ENCODE peak calls at places on chromosomes 7 and 10, in seven cellular contexts. S, M, H, D, G, C and O are unnamed samples. For H3K4me1 and H3K27me3, the result is how much of the 10 kb centered on the place peaks cover.

GRCh38 chr10:86690231-86690630 is 21.9 kb downstream of the LDB3 start:
- DNase-seq in S (peak), M (no peak), H (no peak), D (no peak), G (no peak), C (no peak), O (no peak)

GRCh38 chr7:17545348-17545747 is 246.9 kb downstream of the AHR start:
- DNase-seq in S (no peak), M (no peak), H (no peak), D (no peak), G (no peak), C (no peak), O (no peak)

GRCh38 chr7:46880508-46881196 is 701.3 kb downstream of the TNS3 start:
- DNase-seq in S (no peak), M (no peak), H (no peak), D (no peak), G (no peak), C (no peak), O (no peak)

GRCh38 chr7:54991341-54991740 is 27.5 kb upstream of the EGFR start:
- DNase-seq in S (no peak), M (no peak), H (no peak), D (no peak), G (no peak), C (no peak), O (no peak)

GRCh38 chr10:12484945-12485805 is 135.8 kb downstream of the CAMK1D start:
- DNase-seq in S (peak), M (peak), H (no peak), D (peak), G (peak), C (no peak), O (no peak)

GRCh38 chr10:131266936-131267813 is 44.3 kb downstream of the TCERG1L start:
- DNase-seq in S (no peak), M (no peak), H (no peak), D (no peak), G (no peak), C (no peak), O (no peak)

GRCh38 chr10:128268015-128268722 is 141.9 kb upstream of the MKI67 start:
- DNase-seq in S (peak), M (no peak), H (no peak), D (no peak), G (no peak), C (peak), O (no peak)

GRCh38 chr10:74047304-74047703 is 49.4 kb downstream of the VCL start:
- DNase-seq in S (no peak), M (no peak), H (no peak), D (no peak), G (no peak), C (no peak), O (no peak)

GRCh38 chr7:72030994-72031667 is 381.0 kb downstream of the CALN1 start:
- DNase-seq in S (no peak), M (no peak), H (no peak), D (no peak), G (no peak), C (no peak), O (no peak)

GRCh38 chr7:38681882-38682281 is 50.7 kb upstream of the AMPH start:
- DNase-seq in S (no peak), M (no peak), H (no peak), D (no peak), G (no peak), C (no peak), O (no peak)

GRCh38 chr10:74047871-74048270 is 50.0 kb downstream of the VCL start:
- DNase-seq in S (no peak), M (no peak), H (no peak), D (no peak), G (no peak), C (no peak), O (no peak)

GRCh38 chr7:6648815-6649104 is 11.6 kb downstream of the ZNF316 start:
- DNase-seq in S (no peak), M (no peak), H (no peak), D (no peak), G (no peak), C (no peak), O (no peak)

GRCh38 chr7:130273863-130274262 is 7.2 kb downstream of the CPA2 start:
- DNase-seq in S (no peak), M (peak), H (no peak), D (no peak), G (no peak), C (peak), O (no peak)

GRCh38 chr7:55130079-55130476 is 111.3 kb downstream of the EGFR start:
- DNase-seq in S (no peak), M (no peak), H (no peak), D (no peak), G (no peak), C (no peak), O (no peak)

GRCh38 chr7:12696001-12696400 is 8.6 kb downstream of the ARL4A start:
- DNase-seq in S (no peak), M (no peak), H (no peak), D (no peak), G (no peak), C (no peak), O (peak)

GRCh38 chr10:103382769-103383168 is 13.5 kb downstream of the ATP5MK start:
- DNase-seq in S (no peak), M (no peak), H (no peak), D (no peak), G (no peak), C (no peak), O (no peak)

GRCh38 chr10:22903694-22904093 is 24.2 kb upstream of the ARMC3 start:
- DNase-seq in S (no peak), M (no peak), H (no peak), D (no peak), G (no peak), C (no peak), O (no peak)

GRCh38 chr7:22433710-22434460 is 66.1 kb downstream of the STEAP1B start:
- DNase-seq in S (peak), M (peak), H (no peak), D (no peak), G (no peak), C (no peak), O (peak)

GRCh38 chr7:41696323-41696916 is 6.5 kb downstream of the INHBA start:
- DNase-seq in S (peak), M (peak), H (peak), D (peak), G (no peak), C (peak), O (peak)

GRCh38 chr10:61899663-61899996 is 1.9 kb upstream of the ARID5B start:
- DNase-seq in S (no peak), M (no peak), H (no peak), D (no peak), G (no peak), C (no peak), O (no peak)

GRCh38 chr10:689433-690226 is at the start of gene DIP2C:
- DNase-seq in S (peak), M (peak), H (peak), D (no peak), G (no peak), C (peak), O (no peak)
- H3K27ac ChIP-seq in S (peak), M (peak), H (peak), D (peak), G (no peak), C (peak), O (no peak)

GRCh38 chr7:81159402-81159801 is 240.6 kb upstream of the SEMA3C start:
- DNase-seq in S (no peak), M (no peak), H (no peak), D (no peak), G (no peak), C (no peak), O (no peak)

GRCh38 chr7:81158189-81158588 is 239.3 kb upstream of the SEMA3C start:
- DNase-seq in S (no peak), M (no peak), H (no peak), D (no peak), G (no peak), C (no peak), O (no peak)

GRCh38 chr7:81162234-81162633 is 243.4 kb upstream of the SEMA3C start:
- DNase-seq in S (no peak), M (no peak), H (no peak), D (no peak), G (no peak), C (no peak), O (no peak)

GRCh38 chr7:81162771-81163525 is 244.1 kb upstream of the SEMA3C start:
- DNase-seq in S (no peak), M (no peak), H (no peak), D (no peak), G (no peak), C (no peak), O (no peak)

DNA sequence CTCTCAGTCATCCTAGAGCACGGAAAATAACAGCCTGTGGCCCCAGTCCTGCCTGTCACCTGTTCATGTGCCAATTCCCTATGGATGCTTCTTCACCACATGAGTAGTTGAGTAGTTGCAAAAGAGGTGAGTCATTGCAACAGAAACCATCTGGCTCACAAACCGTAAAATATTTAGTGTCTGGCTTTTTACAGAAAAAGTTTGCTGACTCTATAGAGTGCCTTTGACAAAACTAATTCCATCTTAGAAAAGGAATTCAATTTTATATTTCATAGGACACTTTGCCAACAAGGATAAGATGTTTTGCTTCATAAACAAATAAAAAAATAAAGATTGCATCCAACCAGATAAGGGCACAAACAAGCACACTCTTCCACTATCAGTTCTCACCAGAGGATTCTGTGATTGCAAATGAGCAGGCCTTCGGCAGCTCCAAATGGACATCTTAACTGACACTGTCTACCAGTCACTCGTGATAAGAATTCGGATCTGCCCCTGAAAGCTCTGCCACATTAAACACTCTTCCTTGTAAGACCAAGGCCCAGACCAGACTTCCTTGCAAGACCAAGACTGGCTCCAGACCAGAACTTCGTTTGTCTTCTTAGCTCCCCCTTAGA is 242.7 kb upstream of the SEMA3C start:
- DNase-seq in S (no peak), M (no peak), H (no peak), D (no peak), G (no peak), C (peak), O (peak)
- H3K4me1 ChIP-seq in S (under half), M (under half), H (under half), D (under half), G (under half), C (under half), O (under half)

DNA sequence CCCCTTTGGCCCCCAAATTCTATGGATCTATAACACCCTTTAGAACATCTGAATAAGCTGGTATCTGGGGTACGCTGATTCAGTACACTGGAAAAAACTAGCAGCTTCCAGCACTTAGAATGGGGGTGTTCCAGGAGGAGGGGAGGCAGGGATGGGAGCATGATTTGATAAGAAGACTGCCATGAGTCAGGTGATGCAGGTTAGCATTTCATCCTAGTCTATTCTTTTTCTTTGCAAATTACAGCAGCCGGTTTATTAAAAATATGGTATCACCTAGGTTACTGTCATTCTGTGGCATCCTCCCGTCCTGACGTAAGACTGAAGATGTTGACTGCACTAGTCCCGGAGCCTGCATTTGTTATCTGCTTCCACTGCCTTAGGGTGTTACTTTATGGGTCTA is 1.8 kb downstream of the HTR5A start:
- DNase-seq in S (no peak), M (no peak), H (no peak), D (no peak), G (no peak), C (no peak), O (no peak)
- H3K27me3 ChIP-seq in S (under half), M (under half), H (under half), D (under half), G (under half), C (under half), O (under half)

DNA sequence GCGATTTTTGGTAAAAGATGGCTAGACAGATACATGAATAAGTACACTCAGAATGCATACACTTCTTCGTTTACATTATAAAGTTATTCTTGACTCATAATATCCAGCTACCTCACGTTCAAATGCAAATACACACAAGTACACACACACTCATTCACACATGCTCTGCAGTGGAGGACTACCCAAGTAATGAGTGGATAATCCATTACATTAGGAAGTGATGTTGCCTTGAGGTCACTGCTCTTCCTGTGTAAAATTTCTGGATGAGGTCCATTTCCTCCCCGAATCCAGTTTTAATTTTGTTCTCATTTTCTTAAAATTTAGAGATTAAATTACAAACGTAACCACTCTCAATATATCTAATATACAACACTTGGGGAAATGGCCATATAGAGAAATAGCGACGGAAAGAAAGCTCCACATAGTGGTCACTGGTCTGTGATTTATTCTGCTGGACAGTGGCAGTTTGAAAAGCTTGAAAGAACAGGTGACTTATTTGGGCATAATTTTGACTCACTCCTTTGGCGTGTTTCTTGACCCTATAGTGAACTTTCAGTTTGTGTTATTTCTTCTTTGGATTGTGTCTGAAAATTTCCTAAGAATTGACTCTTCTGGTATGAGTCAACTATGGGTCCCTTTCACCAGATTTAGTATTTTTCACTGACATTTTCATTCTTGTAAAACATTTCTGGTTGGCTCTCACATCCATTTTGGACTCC is 25.6 kb upstream of the IMMP2L start:
- DNase-seq in S (no peak), M (no peak), H (no peak), D (no peak), G (no peak), C (no peak), O (no peak)
- H3K27ac ChIP-seq in S (no peak), M (no peak), H (no peak), D (no peak), G (no peak), C (no peak), O (no peak)

GRCh38 chr7:136014659-136015058 is 37.5 kb upstream of the MTPN start:
- DNase-seq in S (no peak), M (no peak), H (no peak), D (no peak), G (no peak), C (no peak), O (no peak)

GRCh38 chr7:136004083-136004482 is 26.9 kb upstream of the MTPN start:
- DNase-seq in S (no peak), M (no peak), H (no peak), D (no peak), G (no peak), C (no peak), O (no peak)

GRCh38 chr7:136012238-136012637 is 35.1 kb upstream of the MTPN start:
- DNase-seq in S (no peak), M (no peak), H (no peak), D (no peak), G (no peak), C (no peak), O (no peak)

GRCh38 chr7:136006208-136006607 is 29.0 kb upstream of the MTPN start:
- DNase-seq in S (no peak), M (no peak), H (no peak), D (no peak), G (no peak), C (no peak), O (no peak)

GRCh38 chr7:136009488-136010079 is 32.4 kb upstream of the MTPN start:
- DNase-seq in S (no peak), M (no peak), H (no peak), D (no peak), G (peak), C (peak), O (no peak)
- H3K4me1 ChIP-seq in S (under half), M (under half), H (under half), D (under half), G (under half), C (under half), O (under half)

DNA sequence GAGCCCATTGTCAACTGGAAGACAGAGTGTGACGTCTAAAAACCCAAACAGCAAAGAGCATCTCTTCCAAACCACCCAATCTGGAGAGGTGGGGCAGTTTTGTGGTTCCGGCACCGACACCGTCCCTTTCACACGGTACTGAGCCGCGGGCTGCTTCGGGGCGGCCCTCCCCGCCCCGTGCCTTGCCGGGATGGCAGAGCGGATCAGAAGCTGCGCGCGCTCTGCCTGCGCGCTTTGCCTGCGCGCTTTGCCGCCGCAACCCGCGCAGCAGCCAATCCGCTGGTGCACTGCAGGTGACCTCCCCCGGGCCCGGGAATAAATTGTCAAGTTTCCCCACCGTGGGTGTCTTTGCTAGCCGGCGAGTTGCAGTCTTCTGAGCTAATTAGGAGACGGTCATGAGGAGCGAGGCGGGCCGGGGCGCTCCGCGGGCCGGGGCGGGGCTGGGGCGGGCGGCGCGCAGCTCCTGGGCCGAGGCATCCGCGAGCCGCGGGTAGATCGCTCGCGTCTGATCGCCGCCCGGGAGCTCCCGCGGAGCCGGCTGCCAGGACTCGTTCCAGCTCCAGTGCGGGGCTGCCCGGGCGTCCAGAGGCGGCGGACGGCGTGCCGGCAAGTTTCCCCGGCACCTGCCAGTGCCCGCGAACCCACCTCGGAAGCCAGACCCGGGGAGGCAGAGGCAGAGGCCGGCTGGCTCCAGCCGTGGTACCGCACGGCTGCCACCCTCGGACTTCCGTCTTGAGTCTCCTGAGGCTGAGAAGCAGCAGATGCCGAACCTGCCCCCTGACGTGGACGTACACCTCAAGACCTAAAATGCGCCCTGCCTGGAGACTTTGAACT is 536.0 kb upstream of the GALNT17 start:
- DNase-seq in S (peak), M (no peak), H (no peak), D (no peak), G (peak), C (peak), O (no peak)
- H3K27me3 ChIP-seq in S (under half), M (under half), H (under half), D (under half), G (under half), C (under half), O (under half)

GRCh38 chr10:120997313-120998102 is 146.3 kb downstream of the WDR11 start:
- DNase-seq in S (no peak), M (no peak), H (no peak), D (no peak), G (no peak), C (no peak), O (no peak)

GRCh38 chr10:120998251-120998650 is 147.1 kb downstream of the WDR11 start:
- DNase-seq in S (no peak), M (no peak), H (peak), D (no peak), G (no peak), C (no peak), O (no peak)

GRCh38 chr10:120996456-120997053 is 145.4 kb downstream of the WDR11 start:
- DNase-seq in S (no peak), M (no peak), H (no peak), D (no peak), G (no peak), C (no peak), O (no peak)

GRCh38 chr10:120998782-120999285 is 147.7 kb downstream of the WDR11 start:
- DNase-seq in S (no peak), M (no peak), H (no peak), D (no peak), G (no peak), C (no peak), O (no peak)

GRCh38 chr10:120995768-120996167 is 144.6 kb downstream of the WDR11 start:
- DNase-seq in S (no peak), M (no peak), H (no peak), D (no peak), G (no peak), C (no peak), O (no peak)
- H3K27ac ChIP-seq in S (no peak), M (no peak), H (no peak), D (no peak), G (no peak), C (no peak), O (no peak)

GRCh38 chr7:157406971-157407370 is 70.2 kb downstream of the DNAJB6 start:
- DNase-seq in S (peak), M (no peak), H (no peak), D (no peak), G (no peak), C (no peak), O (no peak)

GRCh38 chr7:157404002-157404401 is 67.2 kb downstream of the DNAJB6 start:
- DNase-seq in S (no peak), M (no peak), H (no peak), D (no peak), G (no peak), C (no peak), O (no peak)

GRCh38 chr7:157404845-157405481 is 68.2 kb downstream of the DNAJB6 start:
- DNase-seq in S (peak), M (no peak), H (peak), D (no peak), G (no peak), C (peak), O (peak)

GRCh38 chr7:157405914-157406810 is 69.4 kb downstream of the DNAJB6 start:
- DNase-seq in S (peak), M (peak), H (no peak), D (no peak), G (no peak), C (no peak), O (no peak)

GRCh38 chr7:157405501-157405900 is 68.7 kb downstream of the DNAJB6 start:
- DNase-seq in S (peak), M (no peak), H (no peak), D (no peak), G (no peak), C (no peak), O (no peak)
- H3K4me1 ChIP-seq in S (under half), M (under half), H (under half), D (under half), G (under half), C (under half), O (under half)